ENCODE peak calls at places on chromosomes 1 and 21, in six cellular contexts. L is mesenchymal stem cell, W is neuronal stem cell, K is IMR-90, A is H1, R is mesendoderm. N is an unnamed sample.
A peak's percentile ranks its signal among the peaks of the same experiment; 100 is the strongest.

GRCh38 chr1:14017531-14017961 is 317.6 kb downstream of the PRDM2 start:
- DNase-seq in R (no peak), W (peak; percentile 29), K (no peak), A (no peak), L (no peak), N (no peak)

GRCh38 chr1:176894450-176894849 is 270.1 kb downstream of the ASTN1 start:
- DNase-seq in K (no peak), R (no peak), W (no peak), A (no peak), L (no peak), N (no peak)

GRCh38 chr1:119962296-119962968 is 66.1 kb upstream of the ADAM30 start:
- DNase-seq in R (no peak), K (no peak), W (no peak), L (no peak), A (no peak), N (no peak)

GRCh38 chr1:203278087-203278884 is 27.0 kb upstream of the BTG2 start:
- DNase-seq in L (peak; percentile 98), W (no peak), A (peak; percentile 55), R (peak; percentile 73), K (peak; percentile 81), N (peak; percentile 72)

GRCh38 chr1:172967936-172968335 is 82.8 kb downstream of the TNFSF18 start:
- DNase-seq in K (no peak), L (no peak), A (no peak), R (no peak), W (no peak), N (no peak)

GRCh38 chr21:35239811-35240219 is 190.7 kb upstream of the RUNX1 start:
- DNase-seq in A (no peak), K (no peak), L (no peak), W (peak; percentile 37), R (no peak), N (no peak)

GRCh38 chr21:29025328-29025713 is 853 bp downstream of the USP16 start:
- DNase-seq in W (no peak), K (peak; percentile 22), L (peak; percentile 69), R (peak; percentile 23), A (no peak), N (no peak)

GRCh38 chr1:51671527-51672325 is 54.8 kb downstream of the OSBPL9 start:
- DNase-seq in W (no peak), R (peak; percentile 46), L (peak; percentile 60), K (peak; percentile 96), A (no peak), N (no peak)

GRCh38 chr1:19054216-19054615 is 97.7 kb upstream of the IFFO2 start:
- DNase-seq in K (no peak), A (no peak), L (no peak), W (no peak), R (no peak), N (no peak)

GRCh38 chr21:43294194-43294902 is 125.5 kb downstream of the CRYAA start:
- DNase-seq in W (no peak), R (no peak), L (no peak), A (no peak), K (no peak), N (no peak)

GRCh38 chr1:1833456-1833855 is 55.2 kb upstream of the NADK start:
- DNase-seq in K (no peak), L (no peak), R (no peak), W (no peak), A (no peak), N (no peak)

GRCh38 chr1:227170361-227171166 is 147.7 kb downstream of the CDC42BPA start:
- DNase-seq in L (no peak), K (peak; percentile 19), W (no peak), A (no peak), R (no peak), N (no peak)

GRCh38 chr1:65238010-65238409 is 71.3 kb upstream of the DNAJC6 start:
- DNase-seq in L (no peak), A (no peak), R (peak; percentile 18), K (no peak), W (no peak), N (no peak)

GRCh38 chr1:54591127-54591756 is 32.1 kb downstream of the FAM151A start:
- DNase-seq in K (peak; percentile 42), R (no peak), L (peak; percentile 18), W (no peak), A (no peak), N (no peak)

GRCh38 chr1:169044296-169044695 is 62.2 kb upstream of the ATP1B1 start:
- DNase-seq in A (no peak), W (no peak), L (no peak), R (no peak), K (no peak), N (no peak)

GRCh38 chr1:114075546-114076249 is 78.0 kb downstream of the SYT6 start:
- DNase-seq in L (no peak), K (no peak), W (no peak), R (no peak), A (no peak), N (peak; percentile 44)

GRCh38 chr1:54807756-54808155 is 6.6 kb upstream of the TTC22 start:
- DNase-seq in L (no peak), W (no peak), R (no peak), K (no peak), A (peak; percentile 20), N (no peak)

GRCh38 chr1:11753555-11754208 is 8.3 kb upstream of the C1orf167 start:
- DNase-seq in W (no peak), A (no peak), L (peak; percentile 26), R (peak; percentile 76), K (no peak), N (no peak)

GRCh38 chr1:105591681-105592080 is 1464.8 kb upstream of the PRMT6 start:
- DNase-seq in R (no peak), W (no peak), L (no peak), K (no peak), A (no peak), N (no peak)

GRCh38 chr1:206540044-206540758 is 32.9 kb downstream of the RASSF5 start:
- DNase-seq in L (no peak), K (no peak), W (no peak), A (no peak), R (no peak), N (no peak)

GRCh38 chr1:89546934-89547562 is 22.4 kb downstream of the LRRC8B start:
- DNase-seq in R (no peak), W (no peak), A (no peak), L (no peak), K (no peak), N (no peak)

GRCh38 chr1:89547563-89548485 is 23.2 kb downstream of the LRRC8B start:
- DNase-seq in A (no peak), W (no peak), L (peak; percentile 57), K (peak; percentile 27), R (no peak), N (no peak)

GRCh38 chr1:89548486-89548857 is 23.8 kb downstream of the LRRC8B start:
- DNase-seq in W (no peak), L (no peak), R (no peak), A (no peak), K (no peak), N (no peak)

GRCh38 chr1:89545264-89546038 is 20.8 kb downstream of the LRRC8B start:
- DNase-seq in R (peak; percentile 13), A (no peak), K (peak; percentile 19), W (no peak), L (peak; percentile 40), N (no peak)

GRCh38 chr1:89546082-89546889 is 21.7 kb downstream of the LRRC8B start:
- DNase-seq in W (no peak), A (no peak), L (no peak), K (peak; percentile 39), R (no peak), N (no peak)
- H2BK15ac ChIP-seq in W (no peak overlapping the region), A (no peak overlapping the region), L (no peak overlapping the region), K (no peak overlapping the region), R (no peak overlapping the region), N (no peak overlapping the region)

GRCh38 chr1:204990721-204991341 is 52.2 kb upstream of the CNTN2 start:
- DNase-seq in A (no peak), R (no peak), L (no peak), W (no peak), K (no peak), N (no peak)
- H2BK15ac ChIP-seq in A (no peak overlapping the region), R (no peak overlapping the region), L (no peak overlapping the region), W (no peak overlapping the region), K (no peak overlapping the region), N (no peak overlapping the region)

GRCh38 chr1:152869808-152870419 is 8.2 kb upstream of the SMCP start:
- DNase-seq in K (peak; percentile 51), L (peak; percentile 26), W (peak; percentile 58), A (peak; percentile 80), R (peak; percentile 79), N (peak; percentile 35)
- H2BK15ac ChIP-seq in K (no peak overlapping the region), L (no peak overlapping the region), W (no peak overlapping the region), A (no peak overlapping the region), R (no peak overlapping the region), N (no peak overlapping the region)

GRCh38 chr1:56506951-56507437 is 72.4 kb downstream of the PLPP3 start:
- DNase-seq in R (no peak), A (no peak), W (no peak), L (no peak), K (no peak), N (no peak)
- H2BK15ac ChIP-seq in R (no peak overlapping the region), A (no peak overlapping the region), W (no peak overlapping the region), L (no peak overlapping the region), K (no peak overlapping the region), N (no peak overlapping the region)

GRCh38 chr21:25583370-25584133 is 23.7 kb downstream of the MRPL39 start:
- DNase-seq in A (no peak), L (no peak), K (no peak), R (no peak), W (no peak), N (no peak)
- H2BK15ac ChIP-seq in A (no peak overlapping the region), L (no peak overlapping the region), K (no peak overlapping the region), R (no peak overlapping the region), W (no peak overlapping the region), N (no peak overlapping the region)

DNA sequence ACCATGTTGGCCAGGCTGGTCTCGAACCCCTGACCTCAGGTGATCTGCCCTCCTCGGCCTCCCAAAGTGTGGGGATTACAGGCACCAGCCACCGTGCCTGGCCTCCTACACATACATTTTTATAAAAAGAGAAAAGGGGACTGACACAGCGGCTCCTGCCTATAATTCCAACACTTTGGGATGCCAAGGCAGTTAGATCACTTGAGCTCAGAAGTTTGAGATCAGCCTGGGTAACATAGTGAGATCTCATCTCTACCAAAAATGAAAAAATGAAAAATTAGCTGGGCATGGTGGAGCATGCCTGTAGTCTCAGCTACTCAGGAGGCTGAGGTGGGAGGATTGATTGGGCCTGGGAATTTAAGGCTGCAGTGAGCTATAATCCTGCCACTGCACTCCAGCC is 23.4 kb downstream of the ZNF281 start:
- DNase-seq in L (no peak), A (no peak), K (no peak), R (no peak), W (no peak), N (no peak)
- H2BK15ac ChIP-seq in L (no peak overlapping the region), A (no peak overlapping the region), K (no peak overlapping the region), R (no peak overlapping the region), W (no peak overlapping the region), N (no peak overlapping the region)

DNA sequence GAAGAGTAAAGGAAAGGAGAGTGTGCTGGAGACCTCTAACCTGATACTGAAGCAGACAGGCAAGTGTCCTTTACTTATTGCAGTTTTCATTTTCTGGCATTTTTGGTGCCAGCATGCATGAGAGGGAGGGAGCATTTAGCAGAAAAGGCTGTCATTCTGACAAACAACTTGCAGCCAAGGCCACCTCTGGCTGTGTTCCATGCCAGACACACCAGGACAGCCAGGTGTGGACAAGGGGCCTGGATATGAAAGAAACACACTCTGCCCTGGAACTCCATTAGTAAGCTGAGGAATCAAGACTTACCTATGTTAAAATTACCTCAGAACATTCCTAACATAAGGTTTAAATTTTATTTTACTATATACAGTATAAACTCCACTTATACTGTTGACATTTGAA is 365.4 kb upstream of the CAMK1G start:
- DNase-seq in L (no peak), W (no peak), A (no peak), R (no peak), K (no peak), N (no peak)
- H2BK15ac ChIP-seq in L (no peak overlapping the region), W (no peak overlapping the region), A (no peak overlapping the region), R (no peak overlapping the region), K (no peak overlapping the region), N (no peak overlapping the region)

N was measured in H9.